ENCODE peak calls at places on chromosomes 16 and 17, in seven cellular contexts. One of them, this sample, is unnamed.

GRCh38 chr16:78005881-78006280 is 16.5 kb upstream of the CLEC3A start:
- DNase-seq in anterior cingulate cortex: no peak
- DNase-seq in AG09319: no peak
- DNase-seq in stimulated activated CD4-positive, alpha-beta T cell treated with anti-CD3 and anti-CD28 coated beads, Interleukin-15, amount 100 ng/mL, for 24 hours: peak
- DNase-seq in left cardiac atrium: no peak
- DNase-seq in NCI-H1092 treated with DMSO at 0.1 percent for 48 hours: peak
- DNase-seq in mucosa of descending colon: no peak
- DNase-seq in this sample: peak

GRCh38 chr17:70021726-70022125 is 53.3 kb upstream of the KCNJ16 start:
- DNase-seq in anterior cingulate cortex: no peak
- DNase-seq in AG09319: no peak
- DNase-seq in stimulated activated CD4-positive, alpha-beta T cell treated with anti-CD3 and anti-CD28 coated beads, Interleukin-15, amount 100 ng/mL, for 24 hours: no peak
- DNase-seq in left cardiac atrium: no peak
- DNase-seq in NCI-H1092 treated with DMSO at 0.1 percent for 48 hours: no peak
- DNase-seq in mucosa of descending colon: no peak
- DNase-seq in this sample: no peak

GRCh38 chr16:53511403-53512280 is 8.6 kb upstream of the AKTIP start:
- DNase-seq in anterior cingulate cortex: no peak
- DNase-seq in AG09319: no peak
- DNase-seq in stimulated activated CD4-positive, alpha-beta T cell treated with anti-CD3 and anti-CD28 coated beads, Interleukin-15, amount 100 ng/mL, for 24 hours: no peak
- DNase-seq in left cardiac atrium: no peak
- DNase-seq in NCI-H1092 treated with DMSO at 0.1 percent for 48 hours: peak
- DNase-seq in mucosa of descending colon: no peak
- DNase-seq in this sample: no peak

GRCh38 chr16:82715833-82716232 is 89.1 kb downstream of the CDH13 start:
- DNase-seq in anterior cingulate cortex: no peak
- DNase-seq in AG09319: no peak
- DNase-seq in stimulated activated CD4-positive, alpha-beta T cell treated with anti-CD3 and anti-CD28 coated beads, Interleukin-15, amount 100 ng/mL, for 24 hours: no peak
- DNase-seq in left cardiac atrium: peak
- DNase-seq in NCI-H1092 treated with DMSO at 0.1 percent for 48 hours: no peak
- DNase-seq in mucosa of descending colon: no peak
- DNase-seq in this sample: no peak

GRCh38 chr17:80822700-80823410 is 168.8 kb upstream of the CHMP6 start:
- DNase-seq in anterior cingulate cortex: no peak
- DNase-seq in AG09319: no peak
- DNase-seq in stimulated activated CD4-positive, alpha-beta T cell treated with anti-CD3 and anti-CD28 coated beads, Interleukin-15, amount 100 ng/mL, for 24 hours: peak
- DNase-seq in left cardiac atrium: no peak
- DNase-seq in NCI-H1092 treated with DMSO at 0.1 percent for 48 hours: no peak
- DNase-seq in mucosa of descending colon: no peak
- DNase-seq in this sample: no peak

GRCh38 chr17:7712111-7712771 is 5.3 kb upstream of the DNAH2 start:
- DNase-seq in anterior cingulate cortex: no peak
- DNase-seq in AG09319: no peak
- DNase-seq in stimulated activated CD4-positive, alpha-beta T cell treated with anti-CD3 and anti-CD28 coated beads, Interleukin-15, amount 100 ng/mL, for 24 hours: no peak
- DNase-seq in left cardiac atrium: no peak
- DNase-seq in NCI-H1092 treated with DMSO at 0.1 percent for 48 hours: peak
- DNase-seq in mucosa of descending colon: no peak
- DNase-seq in this sample: no peak

GRCh38 chr16:19899605-19899955 is 14.9 kb upstream of the GPRC5B start:
- DNase-seq in anterior cingulate cortex: no peak
- DNase-seq in AG09319: no peak
- DNase-seq in stimulated activated CD4-positive, alpha-beta T cell treated with anti-CD3 and anti-CD28 coated beads, Interleukin-15, amount 100 ng/mL, for 24 hours: no peak
- DNase-seq in left cardiac atrium: no peak
- DNase-seq in NCI-H1092 treated with DMSO at 0.1 percent for 48 hours: no peak
- DNase-seq in mucosa of descending colon: no peak
- DNase-seq in this sample: no peak

GRCh38 chr16:84334058-84334457 is 34.3 kb upstream of the ATP2C2 start:
- DNase-seq in anterior cingulate cortex: no peak
- DNase-seq in AG09319: no peak
- DNase-seq in stimulated activated CD4-positive, alpha-beta T cell treated with anti-CD3 and anti-CD28 coated beads, Interleukin-15, amount 100 ng/mL, for 24 hours: no peak
- DNase-seq in left cardiac atrium: no peak
- DNase-seq in NCI-H1092 treated with DMSO at 0.1 percent for 48 hours: no peak
- DNase-seq in mucosa of descending colon: peak
- DNase-seq in this sample: no peak

GRCh38 chr17:28492352-28493310 is 13.5 kb upstream of the FOXN1 start:
- DNase-seq in anterior cingulate cortex: no peak
- DNase-seq in AG09319: no peak
- DNase-seq in stimulated activated CD4-positive, alpha-beta T cell treated with anti-CD3 and anti-CD28 coated beads, Interleukin-15, amount 100 ng/mL, for 24 hours: no peak
- DNase-seq in left cardiac atrium: no peak
- DNase-seq in NCI-H1092 treated with DMSO at 0.1 percent for 48 hours: no peak
- DNase-seq in mucosa of descending colon: no peak
- DNase-seq in this sample: no peak

GRCh38 chr16:1874854-1875253 is 2.9 kb upstream of the MEIOB start:
- DNase-seq in anterior cingulate cortex: no peak
- DNase-seq in AG09319: no peak
- DNase-seq in stimulated activated CD4-positive, alpha-beta T cell treated with anti-CD3 and anti-CD28 coated beads, Interleukin-15, amount 100 ng/mL, for 24 hours: no peak
- DNase-seq in left cardiac atrium: no peak
- DNase-seq in NCI-H1092 treated with DMSO at 0.1 percent for 48 hours: no peak
- DNase-seq in mucosa of descending colon: no peak
- DNase-seq in this sample: no peak

GRCh38 chr17:76840884-76841775 is 27.1 kb upstream of the MGAT5B start:
- DNase-seq in anterior cingulate cortex: no peak
- DNase-seq in AG09319: no peak
- DNase-seq in stimulated activated CD4-positive, alpha-beta T cell treated with anti-CD3 and anti-CD28 coated beads, Interleukin-15, amount 100 ng/mL, for 24 hours: no peak
- DNase-seq in left cardiac atrium: no peak
- DNase-seq in NCI-H1092 treated with DMSO at 0.1 percent for 48 hours: no peak
- DNase-seq in mucosa of descending colon: no peak
- DNase-seq in this sample: no peak

GRCh38 chr17:75908201-75908600 is 3.5 kb upstream of the MRPL38 start:
- DNase-seq in anterior cingulate cortex: no peak
- DNase-seq in AG09319: no peak
- DNase-seq in stimulated activated CD4-positive, alpha-beta T cell treated with anti-CD3 and anti-CD28 coated beads, Interleukin-15, amount 100 ng/mL, for 24 hours: no peak
- DNase-seq in left cardiac atrium: peak
- DNase-seq in NCI-H1092 treated with DMSO at 0.1 percent for 48 hours: peak
- DNase-seq in mucosa of descending colon: no peak
- DNase-seq in this sample: no peak

GRCh38 chr16:22195445-22195694 is 10.7 kb upstream of the EEF2K start:
- DNase-seq in anterior cingulate cortex: no peak
- DNase-seq in AG09319: no peak
- DNase-seq in stimulated activated CD4-positive, alpha-beta T cell treated with anti-CD3 and anti-CD28 coated beads, Interleukin-15, amount 100 ng/mL, for 24 hours: no peak
- DNase-seq in left cardiac atrium: no peak
- DNase-seq in NCI-H1092 treated with DMSO at 0.1 percent for 48 hours: no peak
- DNase-seq in mucosa of descending colon: no peak
- DNase-seq in this sample: no peak

GRCh38 chr16:70638814-70639792 is 7.3 kb upstream of the IL34 start:
- DNase-seq in anterior cingulate cortex: peak
- DNase-seq in AG09319: no peak
- DNase-seq in stimulated activated CD4-positive, alpha-beta T cell treated with anti-CD3 and anti-CD28 coated beads, Interleukin-15, amount 100 ng/mL, for 24 hours: no peak
- DNase-seq in left cardiac atrium: no peak
- DNase-seq in NCI-H1092 treated with DMSO at 0.1 percent for 48 hours: no peak
- DNase-seq in mucosa of descending colon: no peak
- DNase-seq in this sample: peak

GRCh38 chr16:22624759-22625533 is 114.3 kb downstream of the NPIPB5 start:
- DNase-seq in anterior cingulate cortex: no peak
- DNase-seq in AG09319: no peak
- DNase-seq in stimulated activated CD4-positive, alpha-beta T cell treated with anti-CD3 and anti-CD28 coated beads, Interleukin-15, amount 100 ng/mL, for 24 hours: peak
- DNase-seq in left cardiac atrium: no peak
- DNase-seq in NCI-H1092 treated with DMSO at 0.1 percent for 48 hours: no peak
- DNase-seq in mucosa of descending colon: no peak
- DNase-seq in this sample: no peak

GRCh38 chr17:27997522-27997921 is 45.0 kb upstream of the NLK start:
- DNase-seq in anterior cingulate cortex: no peak
- DNase-seq in AG09319: no peak
- DNase-seq in stimulated activated CD4-positive, alpha-beta T cell treated with anti-CD3 and anti-CD28 coated beads, Interleukin-15, amount 100 ng/mL, for 24 hours: no peak
- DNase-seq in left cardiac atrium: no peak
- DNase-seq in NCI-H1092 treated with DMSO at 0.1 percent for 48 hours: no peak
- DNase-seq in mucosa of descending colon: no peak
- DNase-seq in this sample: peak

This sample was measured in Karpas-422.